ENCODE peak calls at places on chromosomes 13 and 19, in seven cellular contexts. Z is HepG2, J is cardiac fibroblast, M is cardiac muscle cell, N is AG04450, Y is RWPE2, T is H9. S is an unnamed sample.

GRCh38 chr13:89816404-89816803 is 1531.1 kb upstream of the MIR17HG start:
- DNase-seq in N (no peak), T (no peak), M (no peak), Y (no peak), Z (no peak), J (no peak), S (no peak)

GRCh38 chr13:111043575-111043982 is 71.5 kb upstream of the ARHGEF7 start:
- DNase-seq in M (no peak), Y (no peak), T (no peak), J (peak), Z (no peak), N (no peak), S (peak)

GRCh38 chr13:78660130-78660857 is 1.3 kb upstream of the OBI1 start:
- DNase-seq in N (no peak), Z (peak), T (peak), M (no peak), J (no peak), Y (no peak), S (no peak)

GRCh38 chr13:32001769-32002168 is 29.8 kb upstream of the FRY start:
- DNase-seq in M (no peak), N (no peak), J (no peak), Z (no peak), Y (no peak), T (no peak), S (no peak)

GRCh38 chr19:28878862-28879566 is 333.9 kb downstream of the UQCRFS1 start:
- DNase-seq in Z (peak), J (peak), M (peak), T (peak), N (peak), Y (no peak), S (peak)

GRCh38 chr13:98004107-98004506 is 50.6 kb downstream of the IPO5 start:
- DNase-seq in Z (no peak), N (peak), M (no peak), J (peak), T (no peak), Y (no peak), S (peak)

GRCh38 chr13:27171244-27171829 is at the start of gene USP12:
- DNase-seq in Z (no peak), J (peak), M (peak), Y (no peak), N (no peak), T (peak), S (no peak)

GRCh38 chr13:45331123-45331619 is 9.8 kb downstream of the TPT1 start:
- DNase-seq in M (no peak), J (no peak), Y (no peak), N (no peak), Z (no peak), T (no peak), S (no peak)

GRCh38 chr13:71831716-71832115 is 35.3 kb downstream of the DACH1 start:
- DNase-seq in M (no peak), Y (no peak), J (no peak), T (no peak), Z (no peak), N (no peak), S (no peak)

GRCh38 chr13:28406728-28407266 is 88.1 kb downstream of the FLT1 start:
- DNase-seq in Y (no peak), M (no peak), Z (no peak), J (no peak), T (peak), N (no peak), S (no peak)

GRCh38 chr19:49779731-49780578 is 13.2 kb downstream of the AP2A1 start:
- DNase-seq in J (no peak), T (no peak), Y (no peak), N (no peak), M (no peak), Z (no peak), S (no peak)

GRCh38 chr13:33316890-33317289 is 31.3 kb upstream of the STARD13 start:
- DNase-seq in N (no peak), M (no peak), T (no peak), Y (no peak), J (no peak), Z (no peak), S (no peak)

GRCh38 chr19:31591258-31591657 is 242.0 kb upstream of the TSHZ3 start:
- DNase-seq in Y (no peak), M (no peak), T (no peak), Z (no peak), N (no peak), J (no peak), S (no peak)
- TF ChIP-seq CTCF in Y (no peak), M (no peak), T (no peak), Z (no peak), N (no peak), J (no peak), S (no peak)

DNA sequence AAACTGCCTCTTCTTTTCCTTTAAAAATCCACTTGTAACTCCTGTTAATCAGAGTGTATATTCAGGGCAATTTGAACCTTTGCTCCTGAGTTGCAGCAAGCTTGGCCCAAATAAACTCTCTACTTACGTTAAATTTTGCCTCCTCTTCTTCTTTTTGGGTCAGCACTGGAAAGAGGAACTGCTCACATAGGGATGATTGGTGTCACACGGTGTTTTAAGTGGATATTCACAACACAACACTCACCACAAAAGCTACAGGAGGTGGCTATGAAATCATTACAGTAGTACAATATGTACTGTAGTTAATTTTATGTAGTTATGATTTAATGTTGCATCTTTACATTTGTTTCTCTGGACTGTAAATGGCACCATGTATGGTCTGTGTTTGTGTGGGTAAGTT is 96.8 kb upstream of the DOCK9 start:
- DNase-seq in N (no peak), J (no peak), Z (no peak), Y (no peak), M (no peak), T (no peak), S (no peak)
- TF ChIP-seq CTCF in N (no peak), J (no peak), Z (no peak), Y (no peak), M (no peak), T (no peak), S (no peak)

DNA sequence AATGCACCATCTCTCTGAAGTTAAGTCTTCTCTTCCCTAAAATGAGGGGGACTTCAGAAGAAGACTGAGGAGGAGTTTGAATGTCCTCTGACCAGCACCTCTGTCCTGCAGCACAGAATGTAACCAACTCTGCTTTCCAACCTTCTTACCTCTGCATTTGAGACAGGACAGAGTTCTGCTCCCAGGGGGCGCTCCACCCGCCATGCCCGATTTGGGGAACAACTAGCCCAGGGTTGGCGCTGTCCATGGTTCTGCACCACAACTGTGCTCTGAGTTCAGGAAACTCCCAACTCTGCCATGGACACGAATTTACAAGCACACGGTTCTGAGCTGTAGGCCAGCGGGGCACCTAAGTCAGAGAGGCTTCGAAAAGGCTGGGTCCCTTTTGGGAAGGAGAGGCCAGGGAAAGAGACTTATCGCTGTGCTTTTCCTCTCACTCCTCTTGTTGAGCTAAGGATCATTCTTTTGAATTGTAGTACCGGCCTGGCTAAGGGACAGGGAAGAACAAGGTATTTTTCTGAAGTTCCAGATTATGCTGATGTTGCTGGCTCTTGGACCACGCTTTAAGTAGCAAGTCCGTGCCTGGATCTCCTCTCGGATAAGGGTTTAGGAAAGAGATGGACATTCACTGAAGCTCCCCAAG is 22.2 kb downstream of the SIGLEC5 start:
- DNase-seq in J (peak), Y (no peak), M (peak), Z (peak), N (peak), T (peak), S (peak)
- TF ChIP-seq CTCF in J (peak), Y (peak), M (peak), Z (peak), N (peak), T (peak), S (peak)

GRCh38 chr13:106520205-106521004 is 15.1 kb downstream of the EFNB2 start:
- DNase-seq in T (no peak), Z (no peak), J (peak), Y (no peak), M (peak), N (no peak), S (peak)
- TF ChIP-seq CTCF in T (peak), Z (no peak), J (peak), Y (peak), M (peak), N (peak), S (peak)

GRCh38 chr13:52195052-52195837 is 35.8 kb upstream of the NEK3 start:
- DNase-seq in N (peak), Z (no peak), J (peak), M (no peak), Y (peak), T (peak), S (peak)
- TF ChIP-seq CTCF in N (no peak), Z (no peak), J (no peak), M (peak), Y (no peak), T (no peak), S (no peak)

GRCh38 chr19:33214621-33215020 is 11.0 kb downstream of the SLC7A10 start:
- DNase-seq in M (peak), T (peak), J (peak), N (no peak), Z (peak), Y (no peak), S (peak)
- TF ChIP-seq CTCF in M (peak), T (peak), J (peak), N (peak), Z (peak), Y (no peak), S (peak)

GRCh38 chr19:53365134-53365898 is at the start of gene ZNF525:
- DNase-seq in J (peak), T (peak), N (no peak), Y (peak), M (peak), Z (peak), S (peak)
- TF ChIP-seq CTCF in J (no peak), T (peak), N (peak), Y (no peak), M (no peak), Z (peak), S (peak)

DNA sequence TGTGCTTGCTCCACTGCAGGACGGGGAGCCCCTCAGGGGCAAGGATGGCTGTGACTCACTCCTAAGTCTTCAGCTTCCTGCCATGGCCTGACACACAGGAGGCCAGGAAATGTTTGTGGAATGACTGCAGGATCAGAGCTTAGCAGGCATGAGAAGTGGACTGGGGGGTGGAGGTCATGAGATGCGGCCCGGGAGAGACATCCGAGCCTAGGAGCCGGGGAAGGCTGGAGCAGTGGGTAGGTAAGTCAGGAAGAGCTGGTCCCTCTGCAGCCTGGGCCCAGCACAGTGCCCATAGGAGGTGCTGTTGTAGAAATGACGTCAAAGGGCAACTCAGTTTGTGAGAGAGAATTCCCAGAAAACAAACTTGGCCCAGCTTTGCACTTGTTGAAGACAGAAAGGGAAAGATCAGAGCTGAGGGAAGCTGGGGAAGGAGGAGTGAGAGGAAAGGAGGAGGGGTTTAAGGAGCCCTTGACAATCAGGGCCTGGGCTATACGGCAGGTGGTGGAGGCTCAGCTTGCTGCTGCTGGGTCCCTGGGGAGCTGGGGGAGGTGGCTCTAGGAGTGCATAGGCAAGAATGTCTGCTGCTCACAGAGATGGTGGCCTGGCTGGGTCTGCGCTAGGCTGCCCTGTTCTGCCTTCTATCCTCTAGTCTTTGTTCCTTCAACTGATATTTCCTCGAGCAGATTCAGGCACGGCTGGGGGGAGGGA is 18.5 kb downstream of the POU2F2 start:
- DNase-seq in T (peak), Y (peak), J (peak), M (no peak), N (peak), Z (peak), S (peak)
- TF ChIP-seq CTCF in T (peak), Y (peak), J (peak), M (peak), N (peak), Z (no peak), S (peak)

GRCh38 chr13:87680298-87680697 is 9.1 kb downstream of the SLITRK5 start:
- DNase-seq in T (no peak), Z (no peak), J (no peak), Y (no peak), M (no peak), N (no peak), S (no peak)
- TF ChIP-seq CTCF in T (peak), Z (peak), J (no peak), Y (peak), M (no peak), N (no peak), S (no peak)

DNA sequence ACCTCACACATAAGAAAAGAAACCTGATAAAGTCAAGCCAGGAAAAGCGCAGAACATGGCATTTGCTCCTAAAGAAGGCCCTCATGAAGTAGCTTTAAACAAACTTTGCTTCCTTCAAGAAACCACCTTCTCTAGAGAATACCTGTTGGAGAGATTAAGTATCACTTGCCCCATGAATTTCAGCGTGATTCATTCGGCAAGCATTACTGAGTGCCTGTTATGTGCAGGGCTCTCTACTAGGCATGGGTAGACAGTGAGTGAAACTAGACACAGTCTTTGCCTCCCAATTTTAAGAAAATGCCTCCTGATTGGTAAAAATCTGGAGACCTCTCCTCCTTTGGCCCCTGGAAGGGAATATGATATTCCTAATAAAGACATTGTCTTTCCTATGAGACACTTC is 475.8 kb upstream of the NBEA start:
- DNase-seq in M (no peak), T (no peak), J (no peak), Y (no peak), N (no peak), Z (no peak), S (no peak)
- TF ChIP-seq CTCF in M (no peak), T (no peak), J (no peak), Y (no peak), N (no peak), Z (no peak), S (no peak)